ENCODE peak calls at places on chromosomes 7 and 10, in six cellular contexts. T is IMR-90, P is neuronal stem cell, X is trophoblast cell, A is H9, O is H1. H is an unnamed sample.
A peak's percentile ranks its signal among the peaks of the same experiment; 100 is the strongest.

GRCh38 chr7:152859781-152860191 is 100.2 kb downstream of the ACTR3B start:
- DNase-seq in T (no peak), X (no peak), O (peak; percentile 25), P (no peak), A (peak; percentile 65), H (no peak)

GRCh38 chr7:152894295-152895170 is 135.0 kb downstream of the ACTR3B start:
- DNase-seq in X (peak; percentile 50), P (peak; percentile 47), T (no peak), A (peak; percentile 66), O (no peak), H (no peak)

GRCh38 chr7:96837583-96837982 is 127.9 kb upstream of the SEM1 start:
- DNase-seq in O (no peak), X (no peak), P (no peak), T (no peak), A (no peak), H (no peak)

GRCh38 chr7:41881313-41882130 is 178.6 kb upstream of the INHBA start:
- DNase-seq in A (no peak), P (no peak), O (no peak), X (peak; percentile 43), T (peak; percentile 89), H (peak; percentile 40)

GRCh38 chr10:35011771-35012191 is 78.4 kb downstream of the CUL2 start:
- DNase-seq in A (no peak), T (peak; percentile 74), X (no peak), O (no peak), P (no peak), H (no peak)

GRCh38 chr10:67607472-67607871 is 88.5 kb downstream of the CTNNA3 start:
- DNase-seq in T (peak; percentile 33), O (no peak), P (no peak), A (no peak), X (no peak), H (no peak)

GRCh38 chr10:114413398-114413797 is 9.1 kb upstream of the AFAP1L2 start:
- DNase-seq in T (no peak), P (no peak), A (no peak), X (no peak), O (no peak), H (no peak)

GRCh38 chr10:34147641-34148040 is 667.5 kb downstream of the PARD3 start:
- DNase-seq in A (no peak), T (no peak), O (no peak), P (no peak), X (no peak), H (no peak)

GRCh38 chr10:61992059-61992460 is 90.6 kb downstream of the ARID5B start:
- DNase-seq in O (no peak), X (no peak), T (peak; percentile 34), P (no peak), A (no peak), H (peak; percentile 52)

GRCh38 chr7:2445898-2446555 is 30.2 kb downstream of the GRIFIN start:
- DNase-seq in T (no peak), O (no peak), A (no peak), X (no peak), P (no peak), H (no peak)

GRCh38 chr10:72220637-72221036 is 4.6 kb upstream of the ASCC1 start:
- DNase-seq in X (no peak), P (no peak), A (no peak), T (no peak), O (no peak), H (no peak)

GRCh38 chr10:10786334-10787090 is 231.2 kb upstream of the CELF2 start:
- DNase-seq in A (no peak), T (peak; percentile 67), X (peak; percentile 4), P (no peak), O (no peak), H (peak; percentile 78)

GRCh38 chr7:30564243-30564892 is 30.3 kb upstream of the GARS1 start:
- DNase-seq in A (peak; percentile 91), T (peak; percentile 80), X (peak; percentile 91), P (peak; percentile 87), O (peak; percentile 78), H (peak; percentile 81)

GRCh38 chr7:38016567-38016966 is 96.1 kb downstream of the EPDR1 start:
- DNase-seq in A (no peak), T (no peak), P (no peak), X (no peak), O (no peak), H (no peak)

GRCh38 chr10:101071266-101071884 is 9.6 kb downstream of the KAZALD1 start:
- DNase-seq in O (no peak), T (peak; percentile 73), X (peak; percentile 53), P (no peak), A (no peak), H (no peak)

GRCh38 chr10:8040651-8041050 is 13.8 kb upstream of the GATA3 start:
- DNase-seq in A (no peak), O (no peak), T (no peak), X (no peak), P (no peak), H (no peak)
- H3K4me1 ChIP-seq in A (peaks cover 5% of the 10 kb centered on the region), O (peaks cover 8% of the 10 kb centered on the region), T (peaks cover 1% of the 10 kb centered on the region), X (peaks cover 27% of the 10 kb centered on the region), P (peaks cover 3% of the 10 kb centered on the region), H (peaks cover 20% of the 10 kb centered on the region)

DNA sequence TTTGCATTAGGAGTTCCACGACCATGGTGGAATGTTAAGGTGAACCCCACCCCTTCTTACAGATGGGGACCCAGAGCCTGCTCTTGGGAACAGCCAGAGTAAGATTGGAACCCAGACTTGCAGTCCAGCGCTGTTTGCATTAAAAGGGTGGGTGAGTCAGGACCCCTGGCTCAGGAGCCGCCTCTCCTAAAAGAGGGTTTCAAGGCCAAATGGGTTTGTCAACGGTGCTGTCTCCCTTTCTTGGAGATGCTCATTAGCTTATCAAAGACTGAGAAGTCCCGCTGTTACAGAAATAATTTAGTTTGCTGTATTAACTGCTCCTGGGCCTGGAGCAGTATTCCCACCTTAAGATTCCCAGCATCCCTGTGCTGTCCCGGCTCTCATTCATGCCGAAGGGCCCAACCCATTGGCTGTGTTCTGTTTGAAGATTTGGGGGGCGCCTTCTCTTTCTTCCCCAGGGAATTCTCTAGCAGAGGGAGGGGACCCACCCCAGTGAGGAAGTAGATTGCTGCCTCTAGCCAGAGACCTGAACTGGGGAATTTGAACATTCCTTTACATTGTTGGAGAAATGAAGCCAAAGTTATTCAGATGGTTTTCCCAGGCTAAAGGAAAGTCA is 1.8 kb downstream of the MARVELD1 start:
- DNase-seq in O (no peak), A (peak; percentile 44), P (no peak), X (no peak), T (no peak), H (no peak)
- H2AK5ac ChIP-seq in O (peak overlapping the region; percentile 16), A (no peak overlapping the region), P (peak overlapping the region; percentile 62), X (no peak overlapping the region), T (peak overlapping the region; percentile 33), H (peak overlapping the region; percentile 27)

GRCh38 chr7:27605689-27606269 is 56.9 kb downstream of the HIBADH start:
- DNase-seq in X (peak; percentile 9), O (no peak), P (no peak), T (peak; percentile 52), A (no peak), H (peak; percentile 32)
- H3K14ac ChIP-seq in X (no peak overlapping the region), O (no peak overlapping the region), P (no peak overlapping the region), T (no peak overlapping the region), A (no peak overlapping the region), H (no peak overlapping the region)

GRCh38 chr7:8119228-8119627 is 142.7 kb downstream of the ICA1 start:
- DNase-seq in A (no peak), T (no peak), X (no peak), O (no peak), P (no peak), H (no peak)
- H3K4me1 ChIP-seq in A (peaks cover 8% of the 10 kb centered on the region), T (no peaks in the 10 kb centered on the region), X (no peaks in the 10 kb centered on the region), O (peaks cover 2% of the 10 kb centered on the region), P (no peaks in the 10 kb centered on the region), H (no peaks in the 10 kb centered on the region)

GRCh38 chr7:21941570-21942224 is 4.0 kb downstream of the CDCA7L start:
- DNase-seq in T (peak; percentile 43), O (no peak), A (no peak), X (peak; percentile 88), P (no peak), H (peak; percentile 51)
- H2AK5ac ChIP-seq in T (no peak overlapping the region), O (peak overlapping the region; percentile 9), A (no peak overlapping the region), X (no peak overlapping the region), P (no peak overlapping the region), H (no peak overlapping the region)

DNA sequence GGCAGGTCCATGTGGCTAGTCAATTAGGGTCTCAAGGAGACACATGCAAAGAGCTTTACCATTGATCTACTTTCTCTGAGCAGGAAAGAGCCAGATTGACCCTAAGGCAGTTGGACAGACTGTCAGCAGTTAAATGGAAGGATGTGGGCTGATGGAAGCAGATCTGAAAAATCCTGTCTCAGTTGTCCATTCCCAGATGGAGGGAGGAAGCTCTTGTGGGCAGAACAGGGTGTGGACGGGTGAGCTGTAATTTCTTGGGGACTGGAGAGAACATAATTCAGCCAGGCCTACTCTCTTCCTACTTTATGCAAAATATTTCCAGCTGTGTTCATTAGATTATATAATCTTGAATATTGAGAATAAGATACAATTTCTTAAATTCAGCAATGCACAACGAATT is 163.6 kb downstream of the GNAT3 start:
- DNase-seq in X (no peak), O (no peak), P (no peak), T (no peak), A (no peak), H (no peak)
- H3K14ac ChIP-seq in X (no peak overlapping the region), O (no peak overlapping the region), P (no peak overlapping the region), T (no peak overlapping the region), A (no peak overlapping the region), H (peak overlapping the region; percentile 11)

DNA sequence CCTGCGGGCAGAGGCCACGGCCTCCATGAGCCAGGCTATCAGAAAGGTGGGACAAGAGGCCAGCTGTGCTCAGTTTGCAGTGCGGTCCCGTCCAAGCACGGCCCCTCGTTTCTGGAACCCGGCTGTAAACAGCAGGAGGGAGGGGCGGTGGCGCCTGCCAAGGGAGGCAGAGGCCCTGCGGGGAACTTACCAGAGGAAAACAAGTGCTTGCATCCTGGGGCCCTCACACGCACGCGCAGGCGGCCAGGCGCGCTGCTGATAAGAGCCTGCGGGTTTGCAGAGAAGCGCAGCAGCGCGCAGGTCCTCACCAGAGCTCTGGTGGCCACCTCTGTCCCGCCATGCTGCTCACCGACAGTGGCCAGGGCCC is 10.7 kb downstream of the GPR146 start:
- DNase-seq in A (no peak), X (peak; percentile 93), T (peak; percentile 26), P (no peak), O (no peak), H (no peak)
- H3K4me1 ChIP-seq in A (peaks cover 6% of the 10 kb centered on the region), X (peaks cover 12% of the 10 kb centered on the region), T (peaks cover 7% of the 10 kb centered on the region), P (peaks cover 24% of the 10 kb centered on the region), O (peaks cover 3% of the 10 kb centered on the region), H (peaks cover 51% of the 10 kb centered on the region)

DNA sequence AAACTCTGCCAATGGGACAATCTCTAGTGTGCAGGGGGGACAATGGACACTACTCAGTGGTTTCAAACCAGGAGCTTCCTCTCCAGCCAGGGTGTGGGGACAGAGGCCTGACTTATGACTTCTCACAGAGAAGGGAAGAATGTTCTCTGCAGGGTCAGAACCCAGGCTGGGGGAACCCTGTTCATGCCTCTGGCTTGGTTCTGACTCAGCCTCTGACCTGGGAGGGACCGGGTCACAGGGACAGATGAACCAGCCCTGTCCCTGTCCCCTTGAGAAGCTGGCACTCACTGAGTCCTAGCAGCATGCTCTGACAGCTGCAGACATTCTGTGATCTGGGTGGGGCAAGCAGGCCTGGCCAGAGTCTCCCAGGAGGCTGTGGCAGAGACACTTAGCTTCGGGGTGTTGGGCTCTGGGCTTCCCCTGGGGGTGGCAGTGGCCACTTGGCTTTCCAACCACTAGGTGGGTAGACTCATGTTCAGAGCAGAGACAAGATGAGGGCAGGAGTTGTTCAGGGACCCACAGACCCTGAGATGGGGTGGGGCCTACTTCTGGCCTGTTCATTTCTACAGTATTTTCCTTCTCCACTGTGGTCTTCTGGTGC is 13.6 kb downstream of the TSPAN15 start:
- DNase-seq in T (no peak), O (no peak), P (no peak), X (no peak), A (no peak), H (no peak)
- H2AK5ac ChIP-seq in T (no peak overlapping the region), O (no peak overlapping the region), P (peak overlapping the region; percentile 30), X (no peak overlapping the region), A (no peak overlapping the region), H (no peak overlapping the region)